ENCODE peak calls at places on chromosomes 2 and 18, in nine cellular contexts. X is suprapubic skin, W is Panc1, A is stomach, G is K562, E is upper lobe of left lung, N is sigmoid colon, J is transverse colon, S is breast epithelium. Z is an unnamed sample.
A peak's percentile ranks its signal among the peaks of the same experiment; 100 is the strongest.

GRCh38 chr2:467892-468630 is 180.2 kb upstream of the ALKAL2 start:
- DNase-seq in S (no peak), W (no peak), N (no peak), A (no peak), J (no peak), X (no peak), G (no peak), E (no peak), Z (no peak)

GRCh38 chr2:121150713-121151112 is 134.3 kb downstream of the TFCP2L1 start:
- DNase-seq in X (no peak), A (no peak), J (no peak), W (no peak), G (no peak), S (no peak), N (no peak), E (no peak), Z (no peak)

GRCh38 chr2:16671760-16672159 is 6.1 kb upstream of the CYRIA start:
- DNase-seq in X (no peak), A (peak; percentile 36), J (no peak), S (no peak), G (no peak), N (no peak), W (no peak), E (no peak), Z (no peak)

GRCh38 chr2:105042189-105042588 is 4.3 kb downstream of the MRPS9 start:
- DNase-seq in A (no peak), X (no peak), N (no peak), J (no peak), E (no peak), S (no peak), G (peak; percentile 12), W (no peak), Z (no peak)

GRCh38 chr2:231665208-231665921 is 43.0 kb upstream of the PTMA start:
- DNase-seq in G (no peak), W (no peak), X (no peak), E (no peak), A (no peak), J (no peak), N (no peak), S (no peak), Z (peak; percentile 78)

GRCh38 chr2:200592414-200593075 is 6.7 kb downstream of the AOX1 start:
- DNase-seq in X (no peak), S (no peak), G (no peak), J (no peak), A (no peak), E (no peak), N (no peak), W (no peak), Z (no peak)

GRCh38 chr2:21038403-21039073 is 5.3 kb downstream of the APOB start:
- DNase-seq in S (no peak), J (no peak), W (no peak), X (no peak), E (no peak), A (no peak), G (no peak), N (no peak), Z (no peak)

GRCh38 chr2:38375711-38376345 is 1.2 kb downstream of the ATL2 start:
- DNase-seq in S (no peak), E (peak; percentile 83), W (no peak), G (no peak), X (no peak), A (no peak), N (peak; percentile 91), J (no peak), Z (no peak)

GRCh38 chr2:33421820-33422219 is 54.6 kb upstream of the RASGRP3 start:
- DNase-seq in X (no peak), N (no peak), A (no peak), G (no peak), J (no peak), S (no peak), E (no peak), W (no peak), Z (no peak)

GRCh38 chr2:33417093-33417492 is 59.4 kb upstream of the RASGRP3 start:
- DNase-seq in N (no peak), W (no peak), J (no peak), E (no peak), S (no peak), G (no peak), A (no peak), X (no peak), Z (no peak)

GRCh38 chr2:33425156-33425555 is 51.3 kb upstream of the RASGRP3 start:
- DNase-seq in W (no peak), A (no peak), S (no peak), X (no peak), G (no peak), J (no peak), E (no peak), N (no peak), Z (no peak)

GRCh38 chr2:33419548-33420255 is 56.7 kb upstream of the RASGRP3 start:
- DNase-seq in G (no peak), X (no peak), A (no peak), E (no peak), N (no peak), W (no peak), J (no peak), S (no peak), Z (no peak)

GRCh38 chr2:33420726-33421125 is 55.7 kb upstream of the RASGRP3 start:
- DNase-seq in E (no peak), J (no peak), S (no peak), X (no peak), G (no peak), A (no peak), N (no peak), W (no peak), Z (no peak)
- TF ChIP-seq POLR2AphosphoS5 in E (no peak), J (no peak), S (no peak), X (no peak), G (no peak), A (no peak), N (no peak), W (no peak), Z (no peak)

GRCh38 chr2:157788201-157788600 is 87.9 kb downstream of the ACVR1 start:
- DNase-seq in J (no peak), N (no peak), A (no peak), W (no peak), S (no peak), X (no peak), G (no peak), E (no peak), Z (no peak)
- H3K4me1 ChIP-seq in J (peaks cover 66% of the 10 kb centered on the region), N (peaks cover 62% of the 10 kb centered on the region), A (peaks cover 42% of the 10 kb centered on the region), W (peaks cover 11% of the 10 kb centered on the region), S (no peaks in the 10 kb centered on the region), X (peaks cover 72% of the 10 kb centered on the region), G (peaks cover 76% of the 10 kb centered on the region), E (peaks cover 57% of the 10 kb centered on the region), Z (peaks cover 21% of the 10 kb centered on the region)

GRCh38 chr18:79399275-79400081 is 3.7 kb downstream of the NFATC1 start:
- DNase-seq in X (no peak), J (no peak), W (no peak), A (no peak), S (no peak), N (peak; percentile 69), E (no peak), G (no peak), Z (peak; percentile 91)
- TF ChIP-seq CTCF in X (no peak), J (no peak), W (no peak), A (no peak), S (no peak), N (no peak), E (no peak), G (no peak), Z (no peak)

GRCh38 chr18:9842446-9842845 is 43.3 kb upstream of the TXNDC2 start:
- DNase-seq in N (no peak), J (no peak), S (no peak), E (no peak), W (no peak), X (no peak), A (no peak), G (no peak), Z (no peak)

GRCh38 chr18:9848170-9848854 is 37.5 kb upstream of the TXNDC2 start:
- DNase-seq in G (no peak), A (no peak), E (no peak), S (no peak), X (no peak), W (no peak), J (no peak), N (no peak), Z (no peak)

GRCh38 chr18:9845256-9845655 is 40.5 kb upstream of the TXNDC2 start:
- DNase-seq in G (no peak), N (no peak), S (no peak), J (no peak), X (no peak), W (no peak), A (no peak), E (no peak), Z (no peak)

GRCh38 chr18:9849407-9849961 is 36.3 kb upstream of the TXNDC2 start:
- DNase-seq in A (peak; percentile 77), E (peak; percentile 93), N (peak; percentile 82), G (peak; percentile 79), S (no peak), W (no peak), J (peak; percentile 50), X (no peak), Z (peak; percentile 86)

DNA sequence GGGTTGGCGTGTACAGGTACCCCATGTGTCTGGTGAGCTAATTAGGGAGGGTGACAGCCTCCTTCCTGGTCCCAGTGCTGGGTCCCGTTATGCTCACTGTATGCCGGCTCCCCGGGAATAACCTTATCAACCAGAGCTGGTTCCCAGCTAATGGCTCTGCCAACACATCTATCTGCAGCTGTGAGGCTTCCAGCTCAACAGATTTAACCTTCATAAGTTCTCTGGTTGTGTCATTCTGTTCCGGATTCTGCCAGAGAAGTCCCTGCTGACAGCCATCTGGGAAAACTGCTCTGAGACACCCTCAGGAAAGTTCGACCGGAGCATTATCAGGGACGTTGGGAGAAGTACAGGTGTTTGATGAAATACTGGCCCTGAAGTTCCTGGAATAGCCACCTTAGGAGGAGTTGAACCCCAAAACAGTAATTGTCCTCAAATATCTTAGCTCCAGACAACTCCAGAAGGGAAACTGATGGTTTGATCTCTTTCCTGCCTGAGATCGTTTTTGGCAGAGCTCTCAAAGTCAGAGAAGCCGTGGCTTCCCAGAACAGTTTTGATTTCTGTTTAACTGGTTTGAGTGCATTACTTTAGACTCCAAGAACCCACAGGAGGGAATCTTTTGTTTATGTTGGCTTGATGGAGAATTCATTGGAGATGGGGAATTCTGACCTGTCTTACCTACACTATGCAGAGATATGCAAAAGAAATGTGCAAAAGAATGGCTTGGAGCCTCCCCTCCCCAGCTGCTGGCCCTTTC is 39.4 kb upstream of the TXNDC2 start:
- DNase-seq in N (no peak), E (no peak), X (no peak), W (no peak), S (no peak), J (no peak), G (no peak), A (no peak), Z (no peak)
- TF ChIP-seq POLR2AphosphoS5 in N (no peak), E (peak; percentile 11), X (no peak), W (no peak), S (no peak), J (no peak), G (no peak), A (no peak), Z (peak; percentile 50)

Z was measured in spleen.